ENCODE peak calls at places on chromosome 20, in nine cellular contexts. One of them, this sample, is unnamed.

GRCh38 chr20:8361008-8361652 is 229.1 kb downstream of the PLCB1 start:
- ATAC-seq in naive B cell: no peak
- ATAC-seq in left cardiac atrium: peak
- ATAC-seq in lower lobe of right lung: no peak
- ATAC-seq in A549: peak
- ATAC-seq in stimulated activated effector memory CD8-positive, alpha-beta T cell treated with anti-CD3 and anti-CD28 coated beads, Interleukin-12 subunit alpha, Interleukin-12 subunit beta, amount 100 ng/mL, for 72 hours: peak
- ATAC-seq in activated B cell treated with CpG ODN at 0.5 μM for 24 hours: no peak
- ATAC-seq in Right ventricle myocardium inferior: peak
- ATAC-seq in activated naive CD8-positive, alpha-beta T cell treated with anti-CD3 and anti-CD28 coated beads, Interleukin-2, amount 50 U/mL, for 24 hours: peak
- ATAC-seq in this sample: peak

GRCh38 chr20:4776079-4776630 is 54.4 kb downstream of the PRND start:
- ATAC-seq in naive B cell: no peak
- ATAC-seq in left cardiac atrium: no peak
- ATAC-seq in lower lobe of right lung: no peak
- ATAC-seq in A549: no peak
- ATAC-seq in stimulated activated effector memory CD8-positive, alpha-beta T cell treated with anti-CD3 and anti-CD28 coated beads, Interleukin-12 subunit alpha, Interleukin-12 subunit beta, amount 100 ng/mL, for 72 hours: no peak
- ATAC-seq in activated B cell treated with CpG ODN at 0.5 μM for 24 hours: no peak
- ATAC-seq in Right ventricle myocardium inferior: no peak
- ATAC-seq in activated naive CD8-positive, alpha-beta T cell treated with anti-CD3 and anti-CD28 coated beads, Interleukin-2, amount 50 U/mL, for 24 hours: no peak
- ATAC-seq in this sample: no peak

GRCh38 chr20:57467742-57468141 is 57.2 kb downstream of the CTCFL start:
- ATAC-seq in naive B cell: no peak
- ATAC-seq in left cardiac atrium: peak
- ATAC-seq in lower lobe of right lung: no peak
- ATAC-seq in A549: no peak
- ATAC-seq in stimulated activated effector memory CD8-positive, alpha-beta T cell treated with anti-CD3 and anti-CD28 coated beads, Interleukin-12 subunit alpha, Interleukin-12 subunit beta, amount 100 ng/mL, for 72 hours: no peak
- ATAC-seq in activated B cell treated with CpG ODN at 0.5 μM for 24 hours: no peak
- ATAC-seq in Right ventricle myocardium inferior: peak
- ATAC-seq in activated naive CD8-positive, alpha-beta T cell treated with anti-CD3 and anti-CD28 coated beads, Interleukin-2, amount 50 U/mL, for 24 hours: no peak
- ATAC-seq in this sample: no peak

GRCh38 chr20:63246490-63247284 is 7.6 kb downstream of the NKAIN4 start:
- ATAC-seq in naive B cell: no peak
- ATAC-seq in left cardiac atrium: no peak
- ATAC-seq in lower lobe of right lung: peak
- ATAC-seq in A549: no peak
- ATAC-seq in stimulated activated effector memory CD8-positive, alpha-beta T cell treated with anti-CD3 and anti-CD28 coated beads, Interleukin-12 subunit alpha, Interleukin-12 subunit beta, amount 100 ng/mL, for 72 hours: no peak
- ATAC-seq in activated B cell treated with CpG ODN at 0.5 μM for 24 hours: no peak
- ATAC-seq in Right ventricle myocardium inferior: no peak
- ATAC-seq in activated naive CD8-positive, alpha-beta T cell treated with anti-CD3 and anti-CD28 coated beads, Interleukin-2, amount 50 U/mL, for 24 hours: no peak
- ATAC-seq in this sample: no peak

GRCh38 chr20:60254901-60255411 is 296.7 kb downstream of the CDH26 start:
- ATAC-seq in naive B cell: no peak
- ATAC-seq in left cardiac atrium: peak
- ATAC-seq in lower lobe of right lung: no peak
- ATAC-seq in A549: no peak
- ATAC-seq in stimulated activated effector memory CD8-positive, alpha-beta T cell treated with anti-CD3 and anti-CD28 coated beads, Interleukin-12 subunit alpha, Interleukin-12 subunit beta, amount 100 ng/mL, for 72 hours: no peak
- ATAC-seq in activated B cell treated with CpG ODN at 0.5 μM for 24 hours: no peak
- ATAC-seq in Right ventricle myocardium inferior: peak
- ATAC-seq in activated naive CD8-positive, alpha-beta T cell treated with anti-CD3 and anti-CD28 coated beads, Interleukin-2, amount 50 U/mL, for 24 hours: no peak
- ATAC-seq in this sample: no peak

GRCh38 chr20:4870906-4871305 is 130.4 kb downstream of the SLC23A2 start:
- ATAC-seq in naive B cell: no peak
- ATAC-seq in left cardiac atrium: no peak
- ATAC-seq in lower lobe of right lung: no peak
- ATAC-seq in A549: no peak
- ATAC-seq in stimulated activated effector memory CD8-positive, alpha-beta T cell treated with anti-CD3 and anti-CD28 coated beads, Interleukin-12 subunit alpha, Interleukin-12 subunit beta, amount 100 ng/mL, for 72 hours: no peak
- ATAC-seq in activated B cell treated with CpG ODN at 0.5 μM for 24 hours: no peak
- ATAC-seq in Right ventricle myocardium inferior: no peak
- ATAC-seq in activated naive CD8-positive, alpha-beta T cell treated with anti-CD3 and anti-CD28 coated beads, Interleukin-2, amount 50 U/mL, for 24 hours: no peak
- ATAC-seq in this sample: no peak

GRCh38 chr20:33010674-33011449 is 3.4 kb downstream of the BPIFB2 start:
- ATAC-seq in naive B cell: no peak
- ATAC-seq in left cardiac atrium: no peak
- ATAC-seq in lower lobe of right lung: no peak
- ATAC-seq in A549: no peak
- ATAC-seq in stimulated activated effector memory CD8-positive, alpha-beta T cell treated with anti-CD3 and anti-CD28 coated beads, Interleukin-12 subunit alpha, Interleukin-12 subunit beta, amount 100 ng/mL, for 72 hours: no peak
- ATAC-seq in activated B cell treated with CpG ODN at 0.5 μM for 24 hours: no peak
- ATAC-seq in Right ventricle myocardium inferior: no peak
- ATAC-seq in activated naive CD8-positive, alpha-beta T cell treated with anti-CD3 and anti-CD28 coated beads, Interleukin-2, amount 50 U/mL, for 24 hours: no peak
- ATAC-seq in this sample: no peak

GRCh38 chr20:9172908-9173307 is 104.0 kb downstream of the PLCB4 start:
- ATAC-seq in naive B cell: no peak
- ATAC-seq in left cardiac atrium: no peak
- ATAC-seq in lower lobe of right lung: no peak
- ATAC-seq in A549: peak
- ATAC-seq in stimulated activated effector memory CD8-positive, alpha-beta T cell treated with anti-CD3 and anti-CD28 coated beads, Interleukin-12 subunit alpha, Interleukin-12 subunit beta, amount 100 ng/mL, for 72 hours: no peak
- ATAC-seq in activated B cell treated with CpG ODN at 0.5 μM for 24 hours: no peak
- ATAC-seq in Right ventricle myocardium inferior: peak
- ATAC-seq in activated naive CD8-positive, alpha-beta T cell treated with anti-CD3 and anti-CD28 coated beads, Interleukin-2, amount 50 U/mL, for 24 hours: no peak
- ATAC-seq in this sample: no peak

GRCh38 chr20:62735331-62735821 is 26.7 kb downstream of the NTSR1 start:
- ATAC-seq in naive B cell: no peak
- ATAC-seq in left cardiac atrium: no peak
- ATAC-seq in lower lobe of right lung: no peak
- ATAC-seq in A549: no peak
- ATAC-seq in stimulated activated effector memory CD8-positive, alpha-beta T cell treated with anti-CD3 and anti-CD28 coated beads, Interleukin-12 subunit alpha, Interleukin-12 subunit beta, amount 100 ng/mL, for 72 hours: no peak
- ATAC-seq in activated B cell treated with CpG ODN at 0.5 μM for 24 hours: no peak
- ATAC-seq in Right ventricle myocardium inferior: no peak
- ATAC-seq in activated naive CD8-positive, alpha-beta T cell treated with anti-CD3 and anti-CD28 coated beads, Interleukin-2, amount 50 U/mL, for 24 hours: peak
- ATAC-seq in this sample: no peak

GRCh38 chr20:44084439-44084838 is 102.5 kb downstream of the JPH2 start:
- ATAC-seq in naive B cell: no peak
- ATAC-seq in left cardiac atrium: no peak
- ATAC-seq in lower lobe of right lung: no peak
- ATAC-seq in A549: no peak
- ATAC-seq in stimulated activated effector memory CD8-positive, alpha-beta T cell treated with anti-CD3 and anti-CD28 coated beads, Interleukin-12 subunit alpha, Interleukin-12 subunit beta, amount 100 ng/mL, for 72 hours: no peak
- ATAC-seq in activated B cell treated with CpG ODN at 0.5 μM for 24 hours: no peak
- ATAC-seq in Right ventricle myocardium inferior: no peak
- ATAC-seq in activated naive CD8-positive, alpha-beta T cell treated with anti-CD3 and anti-CD28 coated beads, Interleukin-2, amount 50 U/mL, for 24 hours: no peak
- ATAC-seq in this sample: no peak

GRCh38 chr20:47221036-47221625 is 135.4 kb downstream of the ZMYND8 start:
- ATAC-seq in naive B cell: peak
- ATAC-seq in left cardiac atrium: no peak
- ATAC-seq in lower lobe of right lung: no peak
- ATAC-seq in A549: no peak
- ATAC-seq in stimulated activated effector memory CD8-positive, alpha-beta T cell treated with anti-CD3 and anti-CD28 coated beads, Interleukin-12 subunit alpha, Interleukin-12 subunit beta, amount 100 ng/mL, for 72 hours: no peak
- ATAC-seq in activated B cell treated with CpG ODN at 0.5 μM for 24 hours: no peak
- ATAC-seq in Right ventricle myocardium inferior: no peak
- ATAC-seq in activated naive CD8-positive, alpha-beta T cell treated with anti-CD3 and anti-CD28 coated beads, Interleukin-2, amount 50 U/mL, for 24 hours: no peak
- ATAC-seq in this sample: no peak

GRCh38 chr20:21725892-21726291 is 20.4 kb downstream of the PAX1 start:
- ATAC-seq in naive B cell: no peak
- ATAC-seq in left cardiac atrium: no peak
- ATAC-seq in lower lobe of right lung: no peak
- ATAC-seq in A549: no peak
- ATAC-seq in stimulated activated effector memory CD8-positive, alpha-beta T cell treated with anti-CD3 and anti-CD28 coated beads, Interleukin-12 subunit alpha, Interleukin-12 subunit beta, amount 100 ng/mL, for 72 hours: no peak
- ATAC-seq in activated B cell treated with CpG ODN at 0.5 μM for 24 hours: no peak
- ATAC-seq in Right ventricle myocardium inferior: no peak
- ATAC-seq in activated naive CD8-positive, alpha-beta T cell treated with anti-CD3 and anti-CD28 coated beads, Interleukin-2, amount 50 U/mL, for 24 hours: no peak
- ATAC-seq in this sample: no peak